ENCODE peak calls at places on chromosomes 6 and 20, in five cellular contexts. T is A549, K is psoas muscle, A is bronchial epithelial cell, N is neural crest cell. Z is an unnamed sample.

GRCh38 chr20:50027611-50028105 is 44.9 kb downstream of the SNAI1 start:
- DNase-seq in K (peak), T (peak), N (no peak), A (peak), Z (no peak)

GRCh38 chr6:111722220-111722731 is 116.6 kb upstream of the TRAF3IP2 start:
- DNase-seq in T (no peak), K (no peak), N (no peak), A (peak), Z (no peak)

GRCh38 chr20:25005220-25005619 is 12.7 kb upstream of the APMAP start:
- DNase-seq in N (no peak), T (peak), A (no peak), K (no peak), Z (no peak)

GRCh38 chr6:120077489-120077888 is 727.9 kb upstream of the MAN1A1 start:
- DNase-seq in T (peak), K (no peak), N (no peak), A (peak), Z (no peak)

GRCh38 chr6:42566614-42567208 is 2.9 kb downstream of the UBR2 start:
- DNase-seq in K (no peak), N (no peak), A (no peak), T (no peak), Z (no peak)

GRCh38 chr20:4342631-4343030 is 327.3 kb upstream of the RNF24 start:
- DNase-seq in A (no peak), K (no peak), N (no peak), T (no peak), Z (no peak)

GRCh38 chr6:129671442-129672344 is 38.3 kb downstream of the ARHGAP18 start:
- DNase-seq in N (no peak), A (no peak), K (no peak), T (no peak), Z (no peak)

GRCh38 chr6:159090530-159091306 is 45.9 kb upstream of the TAGAP start:
- DNase-seq in K (no peak), N (no peak), T (no peak), A (no peak), Z (peak)

GRCh38 chr6:63636516-63636968 is 940 bp downstream of the PHF3 start:
- DNase-seq in A (peak), N (peak), K (peak), T (peak), Z (peak)

GRCh38 chr6:1611572-1612385 is 2.1 kb downstream of the FOXC1 start:
- DNase-seq in K (no peak), A (peak), N (no peak), T (peak), Z (no peak)

GRCh38 chr20:22584630-22584921 is 204 bp upstream of the FOXA2 start:
- DNase-seq in N (no peak), A (peak), T (peak), K (no peak), Z (no peak)

GRCh38 chr6:95094751-95095150 is 482.6 kb upstream of the MANEA start:
- DNase-seq in N (no peak), T (peak), A (peak), K (no peak), Z (no peak)

GRCh38 chr20:59693587-59693986 is 89.2 kb downstream of the PHACTR3 start:
- DNase-seq in N (no peak), A (no peak), T (no peak), K (no peak), Z (no peak)

GRCh38 chr6:33634203-33634727 is 13.1 kb downstream of the ITPR3 start:
- DNase-seq in T (no peak), A (no peak), K (no peak), N (no peak), Z (no peak)

GRCh38 chr6:148076046-148076445 is 266.6 kb upstream of the SASH1 start:
- DNase-seq in T (no peak), A (no peak), K (no peak), N (no peak), Z (no peak)

GRCh38 chr6:134935076-134935475 is 14.8 kb downstream of the ALDH8A1 start:
- DNase-seq in N (no peak), K (no peak), A (peak), T (peak), Z (no peak)

GRCh38 chr6:117138920-117139319 is 126.4 kb upstream of the VGLL2 start:
- DNase-seq in N (no peak), K (no peak), T (no peak), A (no peak), Z (no peak)

GRCh38 chr6:165585060-165585459 is 78.0 kb downstream of the PDE10A start:
- DNase-seq in N (no peak), A (peak), T (peak), K (no peak), Z (no peak)

GRCh38 chr6:31132806-31133205 is 6.1 kb downstream of the PSORS1C2 start:
- DNase-seq in A (no peak), T (no peak), K (no peak), N (no peak), Z (no peak)

GRCh38 chr6:166515072-166515810 is 71.2 kb downstream of the RAMACL start:
- DNase-seq in A (peak), N (no peak), T (peak), K (peak), Z (peak)

GRCh38 chr6:2042951-2043648 is 202.3 kb downstream of the GMDS start:
- DNase-seq in A (no peak), K (no peak), T (no peak), N (no peak), Z (peak)

GRCh38 chr6:53916804-53917463 is 122.1 kb downstream of the LRRC1 start:
- DNase-seq in N (no peak), T (no peak), A (no peak), K (no peak), Z (no peak)

GRCh38 chr6:71414486-71414885 is 125.9 kb downstream of the OGFRL1 start:
- DNase-seq in K (no peak), A (no peak), T (no peak), N (no peak), Z (no peak)

GRCh38 chr20:21607971-21608735 is 94.3 kb upstream of the NKX2-2 start:
- DNase-seq in N (no peak), A (no peak), T (no peak), K (peak), Z (no peak)

GRCh38 chr6:57064809-57065208 is 18.3 kb downstream of the KIAA1586 start:
- DNase-seq in T (no peak), K (no peak), N (no peak), A (no peak), Z (no peak)

GRCh38 chr6:24313477-24314141 is 44.2 kb downstream of the DCDC2 start:
- DNase-seq in N (no peak), T (peak), A (peak), K (no peak), Z (no peak)

GRCh38 chr6:25560851-25561250 is 91.2 kb upstream of the SCGN start:
- DNase-seq in A (no peak), N (no peak), T (no peak), K (no peak), Z (no peak)

GRCh38 chr6:25553502-25553901 is 98.5 kb upstream of the SCGN start:
- DNase-seq in A (no peak), N (no peak), K (no peak), T (no peak), Z (no peak)

GRCh38 chr6:25555188-25555587 is 96.8 kb upstream of the SCGN start:
- DNase-seq in T (no peak), K (no peak), A (no peak), N (no peak), Z (no peak)

GRCh38 chr6:25558155-25558817 is 93.7 kb upstream of the SCGN start:
- DNase-seq in N (no peak), K (no peak), A (no peak), T (no peak), Z (no peak)

GRCh38 chr6:25556516-25556915 is 95.5 kb upstream of the SCGN start:
- DNase-seq in K (peak), A (peak), T (peak), N (peak), Z (peak)
- TF ChIP-seq CTCF in K (peak), A (peak), T (peak), N (peak), Z (peak)

DNA sequence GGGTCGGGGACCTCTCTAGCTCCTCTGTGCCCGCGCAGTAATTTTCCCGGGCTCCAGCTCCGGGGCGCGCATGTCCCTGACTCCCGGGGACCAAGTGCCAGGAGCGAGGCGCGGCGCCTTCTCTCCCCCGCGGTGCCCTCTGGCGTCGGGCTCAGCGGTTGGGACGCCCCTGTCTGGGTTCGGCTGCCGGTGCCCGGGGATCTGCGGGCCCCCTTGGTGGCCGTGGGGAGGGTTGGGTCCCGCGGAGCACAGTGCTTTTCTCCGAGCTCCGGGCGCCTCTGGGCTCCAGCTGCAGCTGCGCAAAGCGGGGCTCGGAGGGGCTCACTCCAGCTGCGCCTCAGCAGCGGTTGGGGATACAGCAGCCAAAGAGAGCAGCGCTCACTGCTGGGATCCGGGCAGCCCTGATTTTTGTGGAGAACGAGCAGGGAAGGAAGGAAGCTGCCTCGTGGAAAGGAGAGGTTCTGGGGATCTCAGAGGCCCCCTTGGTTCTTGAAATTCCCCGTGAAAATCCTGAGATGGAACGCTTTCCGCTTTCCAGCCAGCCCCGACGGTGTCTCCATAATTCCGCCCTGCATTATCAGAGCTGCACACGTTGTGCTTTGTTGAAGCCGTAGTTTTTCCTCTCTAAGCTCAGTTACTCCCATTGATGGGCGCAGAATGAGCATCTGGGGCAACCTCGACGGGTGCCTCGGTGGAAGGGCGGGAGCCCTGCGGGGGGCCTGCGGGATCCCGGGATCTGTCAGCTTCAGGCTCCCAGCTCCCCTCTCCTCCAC is 863 bp downstream of the PPP1R14C start:
- DNase-seq in A (no peak), K (peak), N (peak), T (no peak), Z (peak)
- TF ChIP-seq CTCF in A (no peak), K (no peak), N (no peak), T (no peak), Z (no peak)

DNA sequence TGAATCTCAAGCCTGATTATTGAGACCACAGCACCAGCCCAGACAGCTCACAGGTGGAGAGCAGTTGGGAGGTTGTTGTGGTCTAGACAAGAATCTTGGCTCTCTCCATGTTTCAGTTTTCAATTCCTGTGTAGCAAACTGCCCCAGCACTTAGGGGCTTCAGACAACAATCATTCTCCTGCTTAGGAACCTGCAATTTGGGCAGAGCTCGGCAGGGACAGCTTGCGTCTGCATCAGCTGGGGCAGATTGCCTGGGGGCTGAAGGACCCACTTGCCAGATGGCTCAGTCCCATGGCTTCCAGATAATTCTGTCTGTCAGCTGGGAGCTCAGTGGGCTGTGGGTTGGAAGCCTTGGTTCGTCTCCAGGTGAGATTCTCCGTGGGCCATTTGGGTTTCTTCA is 6.9 kb downstream of the TGM6 start:
- DNase-seq in A (no peak), T (no peak), K (no peak), N (no peak), Z (no peak)
- TF ChIP-seq CTCF in A (no peak), T (no peak), K (no peak), N (no peak), Z (peak)

GRCh38 chr6:39724787-39725631 is at the start of gene KIF6:
- DNase-seq in N (peak), K (peak), A (peak), T (peak), Z (peak)
- TF ChIP-seq CTCF in N (no peak), K (no peak), A (no peak), T (no peak), Z (no peak)

DNA sequence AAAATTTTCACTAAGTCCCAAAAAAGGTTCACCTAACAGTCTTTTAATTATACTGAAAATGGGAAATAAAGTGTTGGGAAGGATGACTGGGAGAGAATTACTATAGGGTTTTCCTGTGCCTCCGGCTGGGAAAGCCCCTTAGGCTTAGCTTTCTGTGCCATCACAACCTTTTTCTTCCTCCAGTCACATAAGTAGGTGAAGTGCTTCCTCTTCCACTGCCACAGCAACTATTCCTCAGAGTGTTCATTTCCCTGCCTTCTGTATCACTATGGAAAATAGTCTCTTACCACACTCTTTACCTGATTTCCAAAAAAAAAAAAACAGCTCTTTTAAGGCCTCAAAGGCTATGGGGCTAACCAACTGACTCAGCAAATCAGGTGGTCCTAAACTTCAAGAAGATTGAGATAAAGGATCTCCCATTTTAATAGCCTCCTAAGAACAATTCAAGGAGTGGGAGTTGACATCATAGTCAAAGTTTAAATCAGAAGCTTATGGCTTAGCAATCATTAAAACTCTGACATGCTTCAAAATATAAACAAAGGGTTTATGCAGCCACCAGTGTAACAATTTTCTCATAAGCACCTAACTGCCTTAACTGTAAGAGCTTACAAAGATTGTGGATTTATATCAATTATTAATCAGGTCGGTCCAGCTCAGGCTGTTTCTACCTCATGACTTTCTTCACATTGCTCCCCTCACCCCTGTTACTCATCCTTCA is 95.4 kb downstream of the RNGTT start:
- DNase-seq in T (peak), K (no peak), A (peak), N (no peak), Z (no peak)
- TF ChIP-seq CTCF in T (no peak), K (no peak), A (no peak), N (no peak), Z (no peak)

DNA sequence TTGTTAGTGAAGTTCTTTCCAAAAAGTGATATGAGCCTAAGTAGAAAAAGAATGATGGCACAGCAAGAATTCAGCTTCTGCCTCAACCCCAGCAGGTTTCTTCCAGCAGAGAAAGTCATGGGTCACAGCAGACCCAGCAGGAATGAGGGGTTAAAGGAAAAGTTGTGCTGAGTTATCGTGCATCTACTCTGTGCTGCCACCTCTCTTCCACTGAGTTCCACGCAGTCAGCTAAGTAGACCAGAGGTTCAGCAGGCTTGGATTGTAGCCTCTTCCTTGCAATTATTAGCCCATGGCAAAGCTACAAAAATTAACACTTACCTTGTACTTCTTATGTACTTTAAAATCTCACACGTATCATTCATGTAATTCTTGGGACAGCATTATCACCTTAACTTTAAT is 510.8 kb downstream of the PTPRT start:
- DNase-seq in N (no peak), T (peak), K (no peak), A (no peak), Z (no peak)
- TF ChIP-seq CTCF in N (peak), T (no peak), K (no peak), A (no peak), Z (no peak)

Z was measured in glutamatergic neuron.